ENCODE peak calls at places on chromosomes 5 and 9, in seven cellular contexts. G, J, Q, F, H, E and K are unnamed samples.
A peak's percentile ranks its signal among the peaks of the same experiment; 100 is the strongest.

GRCh38 chr5:77426670-77427069 is 65.4 kb downstream of the WDR41 start:
- DNase-seq in E (no peak), F (no peak), Q (no peak), G (peak; percentile 80), H (no peak), J (peak; percentile 13), K (peak; percentile 27)

GRCh38 chr9:109887079-109887478 is 107.1 kb downstream of the PALM2AKAP2 start:
- DNase-seq in F (no peak), J (no peak), G (peak; percentile 74), H (no peak), E (no peak), Q (no peak), K (no peak)

GRCh38 chr5:123086376-123087055 is 2.5 kb upstream of the PRDM6 start:
- DNase-seq in G (no peak), F (no peak), E (no peak), J (no peak), Q (no peak), H (no peak), K (no peak)

GRCh38 chr5:33362915-33363314 is 77.8 kb upstream of the TARS1 start:
- DNase-seq in E (no peak), Q (no peak), J (no peak), F (no peak), G (peak; percentile 71), H (no peak), K (no peak)

GRCh38 chr5:178180141-178180863 is 6.9 kb downstream of the GMCL2 start:
- DNase-seq in H (no peak), Q (no peak), G (no peak), F (no peak), E (peak; percentile 89), J (no peak), K (no peak)

GRCh38 chr9:97703437-97704326 is 6.5 kb upstream of the XPA start:
- DNase-seq in G (peak; percentile 80), F (peak; percentile 87), E (no peak), H (peak; percentile 27), J (peak; percentile 50), Q (peak; percentile 51), K (peak; percentile 74)

GRCh38 chr5:13606051-13606450 is 338.4 kb downstream of the DNAH5 start:
- DNase-seq in H (no peak), F (no peak), J (peak; percentile 31), E (no peak), G (peak; percentile 42), Q (no peak), K (no peak)

GRCh38 chr9:2060425-2060824 is 45.3 kb downstream of the SMARCA2 start:
- DNase-seq in F (no peak), Q (no peak), J (no peak), H (no peak), E (no peak), G (peak; percentile 24), K (no peak)

GRCh38 chr5:65364907-65365306 is 116.8 kb downstream of the ADAMTS6 start:
- DNase-seq in J (no peak), E (no peak), Q (no peak), G (peak; percentile 36), F (no peak), H (no peak), K (peak; percentile 2)

GRCh38 chr9:109560470-109561132 is 62.5 kb upstream of the PTPN3 start:
- DNase-seq in F (peak; percentile 22), E (no peak), Q (no peak), G (no peak), H (no peak), J (no peak), K (peak; percentile 16)

GRCh38 chr5:177539411-177539810 is 15.0 kb downstream of the FAM193B start:
- DNase-seq in H (no peak), Q (no peak), E (no peak), F (no peak), J (no peak), G (peak; percentile 77), K (no peak)

GRCh38 chr9:113770396-113770795 is 105.7 kb upstream of the ZNF618 start:
- DNase-seq in H (no peak), G (peak; percentile 5), E (no peak), Q (no peak), F (no peak), J (no peak), K (no peak)

GRCh38 chr5:94407023-94407422 is 211.4 kb downstream of the KIAA0825 start:
- DNase-seq in E (no peak), J (no peak), Q (no peak), H (no peak), G (no peak), F (no peak), K (no peak)

GRCh38 chr5:43110606-43111170 is 10.0 kb upstream of the ZNF131 start:
- DNase-seq in F (peak; percentile 16), E (no peak), G (no peak), J (peak; percentile 11), Q (no peak), H (peak; percentile 37), K (peak; percentile 43)

GRCh38 chr9:104972242-104972866 is 44.4 kb upstream of the ABCA1 start:
- DNase-seq in H (no peak), F (no peak), G (no peak), Q (no peak), J (no peak), E (no peak), K (no peak)

GRCh38 chr9:120378680-120379079 is 201.3 kb downstream of the CDK5RAP2 start:
- DNase-seq in F (no peak), G (peak; percentile 67), H (no peak), E (no peak), Q (no peak), J (no peak), K (no peak)

GRCh38 chr9:68446836-68447235 is 90.4 kb downstream of the PGM5 start:
- DNase-seq in G (peak; percentile 44), J (no peak), F (no peak), Q (no peak), H (no peak), E (no peak), K (no peak)

GRCh38 chr9:127931092-127931881 is 710 bp upstream of the PIP5KL1 start:
- DNase-seq in E (no peak), J (peak; percentile 77), G (peak; percentile 74), F (no peak), H (peak; percentile 61), Q (no peak), K (peak; percentile 50)

GRCh38 chr5:56625577-56625976 is 189.8 kb upstream of the MAP3K1 start:
- DNase-seq in J (no peak), F (no peak), Q (no peak), G (peak; percentile 96), E (no peak), H (no peak), K (no peak)

GRCh38 chr5:72096602-72097205 is 10.6 kb upstream of the MAP1B start:
- DNase-seq in E (no peak), F (no peak), H (no peak), G (no peak), J (no peak), Q (no peak), K (no peak)

GRCh38 chr5:72106922-72107873 is at the start of gene MAP1B:
- DNase-seq in Q (no peak), J (peak; percentile 67), G (peak; percentile 73), H (peak; percentile 80), E (peak; percentile 92), F (no peak), K (peak; percentile 35)

GRCh38 chr5:72101828-72102227 is 5.4 kb upstream of the MAP1B start:
- DNase-seq in J (no peak), H (no peak), G (peak; percentile 81), Q (no peak), E (no peak), F (no peak), K (no peak)
- TF ChIP-seq CEBPB in J (no peak), H (no peak), G (peak; percentile 1), Q (no peak), E (no peak), F (no peak), K (no peak)

GRCh38 chr9:13485068-13485596 is 205.6 kb upstream of the MPDZ start:
- DNase-seq in G (peak; percentile 31), Q (no peak), J (no peak), H (no peak), E (no peak), F (no peak), K (no peak)

GRCh38 chr9:13484186-13484585 is 204.7 kb upstream of the MPDZ start:
- DNase-seq in F (no peak), J (no peak), H (no peak), E (no peak), Q (no peak), G (no peak), K (no peak)

GRCh38 chr9:13487498-13487897 is 208.0 kb upstream of the MPDZ start:
- DNase-seq in J (no peak), F (no peak), E (no peak), Q (no peak), H (no peak), G (no peak), K (no peak)

GRCh38 chr9:13487936-13488335 is 208.4 kb upstream of the MPDZ start:
- DNase-seq in E (no peak), H (no peak), F (no peak), Q (no peak), J (no peak), G (no peak), K (no peak)

GRCh38 chr9:13487071-13487470 is 207.6 kb upstream of the MPDZ start:
- DNase-seq in J (no peak), F (no peak), G (no peak), Q (no peak), E (no peak), H (no peak), K (no peak)
- TF ChIP-seq CEBPB in J (no peak), F (no peak), G (no peak), Q (no peak), E (no peak), H (no peak), K (no peak)

GRCh38 chr5:2352101-2352861 is 399.2 kb downstream of the IRX2 start:
- DNase-seq in J (no peak), H (no peak), E (no peak), F (no peak), Q (no peak), G (no peak), K (peak; percentile 90)
- TF ChIP-seq CEBPB in J (no peak), H (no peak), E (no peak), F (no peak), Q (no peak), G (no peak), K (peak; percentile 99)

GRCh38 chr5:116605310-116606070 is 30.9 kb upstream of the SEMA6A start:
- DNase-seq in Q (no peak), E (no peak), H (no peak), F (no peak), G (no peak), J (no peak), K (no peak)
- TF ChIP-seq CEBPB in Q (no peak), E (no peak), H (no peak), F (no peak), G (no peak), J (no peak), K (no peak)